ENCODE peak calls at places on chromosomes 6 and 20, in five cellular contexts. Q, D, W, Y and M are unnamed samples.

GRCh38 chr20:2899243-2899642 is 26.0 kb downstream of the PTPRA start:
- DNase-seq in D (no peak), Q (no peak), W (no peak), Y (no peak), M (no peak)

GRCh38 chr6:13763740-13764381 is 50.5 kb downstream of the MCUR1 start:
- DNase-seq in W (no peak), D (no peak), Q (no peak), Y (no peak), M (no peak)

GRCh38 chr6:116847234-116847633 is 18.4 kb upstream of the GPRC6A start:
- DNase-seq in Y (no peak), D (no peak), W (peak; percentile 23), Q (no peak), M (no peak)

GRCh38 chr6:98828210-98828798 is 6.1 kb upstream of the POU3F2 start:
- DNase-seq in Y (no peak), W (no peak), Q (no peak), D (no peak), M (no peak)

GRCh38 chr20:36147707-36148106 is 6.8 kb upstream of the EPB41L1 start:
- DNase-seq in D (no peak), Q (peak; percentile 16), W (no peak), Y (no peak), M (no peak)

GRCh38 chr6:149961728-149962425 is 1.9 kb upstream of the ULBP1 start:
- DNase-seq in Q (no peak), W (no peak), Y (no peak), D (no peak), M (no peak)

GRCh38 chr20:8946036-8946926 is 122.6 kb upstream of the PLCB4 start:
- DNase-seq in Q (no peak), D (no peak), W (no peak), Y (no peak), M (no peak)

GRCh38 chr6:131929227-131929626 is 21.9 kb downstream of the CCN2 start:
- DNase-seq in D (no peak), Q (no peak), Y (no peak), W (no peak), M (no peak)

GRCh38 chr6:154847318-154847717 is 114.1 kb downstream of the SCAF8 start:
- DNase-seq in W (no peak), Y (no peak), D (no peak), Q (no peak), M (no peak)

GRCh38 chr20:16391003-16391402 is 182.2 kb downstream of the KIF16B start:
- DNase-seq in D (no peak), Q (no peak), Y (no peak), W (no peak), M (no peak)

GRCh38 chr6:137112067-137112355 is 61.4 kb downstream of the IL22RA2 start:
- DNase-seq in Q (no peak), W (no peak), Y (no peak), D (no peak), M (no peak)

GRCh38 chr6:47478233-47479155 is 905 bp downstream of the CD2AP start:
- DNase-seq in W (no peak), Q (peak; percentile 18), Y (no peak), D (no peak), M (no peak)

GRCh38 chr6:26594730-26595632 is 1.8 kb upstream of the ABT1 start:
- DNase-seq in D (peak; percentile 32), Q (no peak), Y (no peak), W (peak; percentile 74), M (no peak)

GRCh38 chr6:21188505-21189223 is 404.9 kb upstream of the SOX4 start:
- DNase-seq in Y (no peak), D (no peak), W (no peak), Q (no peak), M (no peak)

GRCh38 chr20:10549511-10549910 is 114.4 kb downstream of the SLX4IP start:
- DNase-seq in Y (no peak), W (no peak), Q (peak; percentile 20), D (no peak), M (no peak)

GRCh38 chr20:39029324-39029820 is 67.2 kb downstream of the DHX35 start:
- DNase-seq in D (no peak), W (no peak), Y (no peak), Q (no peak), M (no peak)

GRCh38 chr6:131657630-131658111 is 20.6 kb downstream of the ENPP3 start:
- DNase-seq in Y (no peak), W (no peak), Q (no peak), D (no peak), M (no peak)

GRCh38 chr6:163346529-163346961 is 68.0 kb upstream of the QKI start:
- DNase-seq in Q (no peak), W (no peak), Y (no peak), D (no peak), M (no peak)

GRCh38 chr6:146582857-146583256 is 15.9 kb upstream of the ADGB start:
- DNase-seq in Q (peak; percentile 34), W (no peak), Y (no peak), D (no peak), M (no peak)

GRCh38 chr20:4469910-4470309 is 251.8 kb upstream of the PRND start:
- DNase-seq in Q (no peak), D (no peak), Y (no peak), W (no peak), M (no peak)

GRCh38 chr20:38581013-38581412 is at the start of gene ADIG:
- DNase-seq in W (no peak), D (no peak), Y (no peak), Q (peak; percentile 49), M (no peak)

GRCh38 chr20:44038681-44039123 is 124.0 kb downstream of the TOX2 start:
- DNase-seq in W (no peak), Y (no peak), D (no peak), Q (peak; percentile 29), M (no peak)

GRCh38 chr20:58997141-58997770 is 9.8 kb downstream of the CTSZ start:
- DNase-seq in W (no peak), Q (no peak), D (no peak), Y (no peak), M (no peak)

GRCh38 chr6:168097621-168098430 is 18.8 kb upstream of the FRMD1 start:
- DNase-seq in W (no peak), Q (peak; percentile 91), Y (no peak), D (no peak), M (no peak)

GRCh38 chr20:56628873-56629463 is at the start of gene TFAP2C:
- DNase-seq in W (peak; percentile 84), Q (peak; percentile 86), Y (no peak), D (peak; percentile 22), M (no peak)

GRCh38 chr20:59912609-59913008 is 20.8 kb downstream of the SYCP2 start:
- DNase-seq in Y (no peak), W (no peak), D (no peak), Q (no peak), M (no peak)

GRCh38 chr6:81750201-81750600 is 2.3 kb downstream of the TENT5A start:
- DNase-seq in Y (no peak), D (no peak), Q (no peak), W (no peak), M (no peak)

GRCh38 chr6:111604259-111605099 is 1.2 kb downstream of the TRAF3IP2 start:
- DNase-seq in W (no peak), Y (peak; percentile 30), Q (peak; percentile 52), D (no peak), M (no peak)

GRCh38 chr6:137550527-137550926 is 56.3 kb upstream of the OLIG3 start:
- DNase-seq in Q (no peak), D (no peak), Y (no peak), W (no peak), M (no peak)

GRCh38 chr6:43045371-43045930 is 8.2 kb downstream of the CUL7 start:
- DNase-seq in W (no peak), Y (no peak), Q (no peak), D (no peak), M (no peak)

GRCh38 chr6:89724981-89725380 is 86.4 kb upstream of the LYRM2 start:
- DNase-seq in Y (no peak), W (no peak), Q (no peak), D (no peak), M (no peak)

GRCh38 chr20:60100780-60101179 is 142.6 kb downstream of the CDH26 start:
- DNase-seq in D (no peak), W (no peak), Q (no peak), Y (no peak), M (no peak)

GRCh38 chr20:57107208-57107607 is 159.2 kb downstream of the BMP7 start:
- DNase-seq in D (no peak), Y (no peak), W (no peak), Q (no peak), M (no peak)

GRCh38 chr6:127776320-127776719 is 124.5 kb downstream of the THEMIS start:
- DNase-seq in Q (no peak), W (no peak), Y (no peak), D (no peak), M (no peak)

GRCh38 chr6:107735906-107736635 is 88.0 kb downstream of the SCML4 start:
- DNase-seq in Q (no peak), Y (no peak), D (no peak), W (no peak), M (no peak)

GRCh38 chr6:137013738-137014602 is 30.8 kb downstream of the IL20RA start:
- DNase-seq in Y (no peak), D (no peak), W (peak; percentile 16), Q (no peak), M (no peak)

GRCh38 chr6:31332637-31333602 is 24.1 kb downstream of the HLA-B start:
- DNase-seq in D (no peak), W (no peak), Q (no peak), Y (no peak), M (no peak)

GRCh38 chr20:8073024-8073832 is 53.7 kb upstream of the TMX4 start:
- DNase-seq in Y (peak; percentile 65), Q (no peak), D (no peak), W (peak; percentile 91), M (no peak)

GRCh38 chr6:24930386-24930785 is 5.4 kb downstream of the RIPOR2 start:
- DNase-seq in Y (no peak), Q (no peak), D (no peak), W (no peak), M (no peak)